ENCODE peak calls at places on chromosomes 2 and 18, in ten cellular contexts. W, D, G, T, U, E, M, H, P and F are unnamed samples.

GRCh38 chr2:3043726-3044125 is 333.9 kb downstream of the EIPR1 start:
- DNase-seq in W (no peak), D (no peak), G (no peak), T (no peak), U (no peak), E (no peak), M (no peak), H (no peak), P (peak; percentile 29), F (no peak)

GRCh38 chr2:146734042-146734715 is 1110.7 kb upstream of the ACVR2A start:
- DNase-seq in W (peak; percentile 60), D (no peak), G (no peak), T (no peak), U (no peak), E (peak; percentile 22), M (peak; percentile 35), H (peak; percentile 40), P (no peak), F (peak; percentile 71)

GRCh38 chr18:61199131-61199903 is 133.9 kb upstream of the CDH20 start:
- DNase-seq in W (no peak), D (no peak), G (no peak), T (no peak), U (no peak), E (no peak), M (no peak), H (no peak), P (no peak), F (no peak)

GRCh38 chr2:129923265-129924141 is 56.0 kb upstream of the RAB6C start:
- DNase-seq in W (peak; percentile 35), D (no peak), G (peak; percentile 52), T (no peak), U (no peak), E (peak; percentile 20), M (peak; percentile 82), H (peak; percentile 28), P (peak; percentile 95), F (peak; percentile 40)

GRCh38 chr2:116810071-116810470 is 1004.4 kb upstream of the DDX18 start:
- DNase-seq in W (no peak), D (no peak), G (no peak), T (no peak), U (no peak), E (no peak), M (no peak), H (no peak), P (no peak), F (peak; percentile 7)

GRCh38 chr2:168780671-168781071 is 21.8 kb upstream of the NOSTRIN start:
- DNase-seq in W (no peak), D (no peak), G (peak; percentile 46), T (no peak), U (no peak), E (no peak), M (no peak), H (no peak), P (no peak), F (peak; percentile 55)

GRCh38 chr2:95026471-95027368 is 1.2 kb downstream of the MAL start:
- DNase-seq in W (no peak), D (no peak), G (no peak), T (no peak), U (no peak), E (no peak), M (no peak), H (no peak), P (peak; percentile 79), F (no peak)

GRCh38 chr2:96531366-96531765 is 5.2 kb upstream of the ARID5A start:
- DNase-seq in W (no peak), D (no peak), G (no peak), T (no peak), U (no peak), E (no peak), M (no peak), H (no peak), P (peak; percentile 44), F (no peak)

GRCh38 chr2:173448938-173449471 is 94.3 kb downstream of the CDCA7 start:
- DNase-seq in W (peak; percentile 85), D (peak; percentile 92), G (peak; percentile 84), T (peak; percentile 60), U (peak; percentile 83), E (peak; percentile 59), M (peak; percentile 77), H (peak; percentile 88), P (peak; percentile 97), F (peak; percentile 76)

GRCh38 chr2:237487496-237487895 is 445 bp downstream of the MLPH start:
- DNase-seq in W (no peak), D (no peak), G (no peak), T (no peak), U (no peak), E (no peak), M (no peak), H (no peak), P (no peak), F (no peak)

GRCh38 chr2:164143183-164143930 is 407.5 kb upstream of the FIGN start:
- DNase-seq in W (no peak), D (no peak), G (no peak), T (no peak), U (no peak), E (no peak), M (no peak), H (no peak), P (no peak), F (no peak)

GRCh38 chr2:189015378-189015777 is 41.2 kb downstream of the COL3A1 start:
- DNase-seq in W (no peak), D (no peak), G (no peak), T (no peak), U (no peak), E (no peak), M (no peak), H (no peak), P (no peak), F (no peak)

DNA sequence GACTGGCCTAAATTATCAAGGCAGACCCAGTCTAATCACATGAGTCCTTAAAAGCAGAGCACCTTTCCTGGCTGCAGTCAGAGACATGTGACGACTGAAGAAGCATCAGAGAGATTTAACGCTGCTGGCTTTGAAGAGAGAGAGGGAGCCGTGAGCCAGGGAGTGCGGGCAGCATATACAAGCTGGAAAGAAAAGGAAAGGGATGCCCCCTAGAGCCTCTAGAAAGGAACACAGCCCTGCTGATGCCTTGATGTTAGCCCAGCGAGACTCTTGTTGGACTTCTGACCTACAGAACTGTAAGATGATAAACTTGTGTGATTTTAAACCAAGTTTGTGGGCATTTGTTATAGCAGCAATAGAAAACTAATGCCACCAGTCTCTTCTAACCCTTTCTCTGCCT is 58.1 kb downstream of the HEATR5B start:
- DNase-seq in W (peak; percentile 2), D (no peak), G (no peak), T (no peak), U (no peak), E (peak; percentile 25), M (peak; percentile 14), H (peak; percentile 19), P (peak; percentile 70), F (no peak)
- TF ChIP-seq CTCF in W (peak; percentile 40), D (no peak), G (no peak), T (no peak), U (no peak), E (peak; percentile 70), M (peak; percentile 25), H (peak; percentile 21), P (peak; percentile 67), F (peak; percentile 4)

DNA sequence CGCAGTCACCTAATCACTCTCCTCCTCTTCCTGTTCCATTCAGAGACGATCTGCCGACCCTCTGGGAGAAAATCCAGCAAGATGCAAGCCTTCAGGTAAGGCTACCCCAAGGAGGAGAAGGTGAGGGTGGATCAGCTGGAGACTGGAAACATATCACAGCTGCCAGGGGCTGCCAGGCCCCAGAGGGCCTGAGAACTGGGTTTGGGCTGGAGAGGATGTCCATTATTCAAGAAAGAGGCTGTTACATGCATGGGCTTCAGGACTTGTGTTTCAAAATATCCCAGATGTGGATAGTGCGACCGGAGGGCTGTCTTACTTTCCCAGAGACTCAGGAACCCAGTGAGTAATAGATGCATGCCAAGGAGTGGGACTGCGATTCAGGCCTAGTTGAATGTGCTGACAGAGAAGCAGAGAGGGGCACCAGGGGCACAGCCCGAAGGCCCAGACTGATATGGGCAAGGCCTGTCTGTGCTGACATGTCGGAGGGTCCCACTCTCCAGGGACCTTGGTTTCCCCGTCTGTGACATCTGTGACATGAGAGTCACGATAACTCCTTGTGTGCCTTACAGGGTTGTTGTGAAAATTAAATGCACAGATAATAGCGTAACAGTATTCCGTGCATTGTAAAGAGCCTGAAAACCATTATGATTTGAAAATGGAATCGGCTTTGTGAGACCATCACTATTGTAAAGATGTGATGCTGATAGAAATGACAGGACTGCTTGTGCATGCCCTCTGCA is 418 bp downstream of the IL1RN start:
- DNase-seq in W (no peak), D (no peak), G (no peak), T (no peak), U (no peak), E (no peak), M (no peak), H (no peak), P (no peak), F (no peak)
- H3K4me3 ChIP-seq in W (no peak overlapping the region), D (peak overlapping the region; percentile 29), G (no peak overlapping the region), T (no peak overlapping the region), U (no peak overlapping the region), E (no peak overlapping the region), M (no peak overlapping the region), H (no peak overlapping the region), P (no peak overlapping the region), F (no peak overlapping the region)

GRCh38 chr2:191571163-191571769 is 106.7 kb upstream of the NABP1 start:
- DNase-seq in W (peak; percentile 36), D (no peak), G (peak; percentile 13), T (no peak), U (no peak), E (peak; percentile 31), M (no peak), H (peak; percentile 63), P (no peak), F (peak; percentile 66)
- TF ChIP-seq CTCF in W (peak; percentile 46), D (no peak), G (no peak), T (no peak), U (no peak), E (peak; percentile 62), M (peak; percentile 61), H (no peak), P (peak; percentile 30), F (peak; percentile 58)

GRCh38 chr18:12062974-12063373 is 30.7 kb upstream of the ANKRD62 start:
- DNase-seq in W (no peak), D (no peak), G (no peak), T (no peak), U (no peak), E (no peak), M (no peak), H (no peak), P (no peak), F (no peak)

GRCh38 chr18:12057419-12058039 is 36.1 kb upstream of the ANKRD62 start:
- DNase-seq in W (no peak), D (no peak), G (no peak), T (no peak), U (no peak), E (no peak), M (no peak), H (peak; percentile 20), P (peak; percentile 84), F (no peak)

GRCh38 chr18:12061685-12062084 is 32.0 kb upstream of the ANKRD62 start:
- DNase-seq in W (no peak), D (no peak), G (no peak), T (no peak), U (no peak), E (no peak), M (no peak), H (no peak), P (no peak), F (no peak)

GRCh38 chr18:12059334-12060181 is 34.1 kb upstream of the ANKRD62 start:
- DNase-seq in W (peak; percentile 23), D (no peak), G (no peak), T (no peak), U (no peak), E (peak; percentile 80), M (peak; percentile 73), H (no peak), P (no peak), F (no peak)

GRCh38 chr18:12060182-12060870 is 33.3 kb upstream of the ANKRD62 start:
- DNase-seq in W (peak; percentile 37), D (no peak), G (no peak), T (no peak), U (no peak), E (peak; percentile 52), M (peak; percentile 71), H (no peak), P (no peak), F (no peak)
- H3K4me3 ChIP-seq in W (peak overlapping the region; percentile 35), D (no peak overlapping the region), G (no peak overlapping the region), T (no peak overlapping the region), U (no peak overlapping the region), E (peak overlapping the region; percentile 75), M (peak overlapping the region; percentile 30), H (no peak overlapping the region), P (no peak overlapping the region), F (no peak overlapping the region)